ENCODE peak calls at places on chromosomes 3 and 15, in seven cellular contexts. U, B, T, H, L, M and G are unnamed samples.
A peak's percentile ranks its signal among the peaks of the same experiment; 100 is the strongest.

GRCh38 chr3:77414881-77415280 is 375.0 kb downstream of the ROBO2 start:
- DNase-seq in L (no peak), U (no peak), H (no peak), B (no peak), T (no peak), M (no peak), G (no peak)

GRCh38 chr15:32872606-32873291 is 154.9 kb downstream of the GREM1 start:
- DNase-seq in M (no peak), U (peak; percentile 82), H (no peak), B (no peak), T (no peak), L (no peak), G (peak; percentile 93)

GRCh38 chr15:28957606-28958498 is 72.1 kb downstream of the APBA2 start:
- DNase-seq in M (no peak), L (no peak), H (no peak), T (no peak), U (no peak), B (no peak), G (peak; percentile 47)

GRCh38 chr3:185724761-185725160 is 100.1 kb downstream of the IGF2BP2 start:
- DNase-seq in T (no peak), M (no peak), H (no peak), L (no peak), B (no peak), U (peak; percentile 66), G (no peak)

GRCh38 chr15:90266061-90266431 is 574 bp downstream of the NGRN start:
- DNase-seq in M (no peak), H (peak; percentile 40), U (peak; percentile 31), L (no peak), T (no peak), B (no peak), G (peak; percentile 73)

GRCh38 chr15:69574506-69574905 is 121.9 kb downstream of the RPLP1 start:
- DNase-seq in L (no peak), B (no peak), H (no peak), T (no peak), M (no peak), U (no peak), G (no peak)

GRCh38 chr15:58433597-58434333 is 2.0 kb downstream of the LIPC start:
- DNase-seq in U (peak; percentile 78), M (no peak), L (no peak), B (peak; percentile 10), H (no peak), T (no peak), G (no peak)

GRCh38 chr3:49903451-49904424 is at the start of gene MST1R:
- DNase-seq in M (peak; percentile 56), U (peak; percentile 54), B (no peak), T (no peak), H (no peak), L (peak; percentile 17), G (peak; percentile 84)

GRCh38 chr3:18047052-18047451 is 304.6 kb upstream of the TBC1D5 start:
- DNase-seq in H (no peak), L (no peak), T (no peak), M (no peak), U (no peak), B (no peak), G (no peak)

GRCh38 chr3:132783152-132783551 is 60.9 kb upstream of the NPHP3 start:
- DNase-seq in M (no peak), H (no peak), U (peak; percentile 44), L (no peak), B (no peak), T (no peak), G (no peak)

GRCh38 chr3:179806177-179806576 is 153.3 kb downstream of the USP13 start:
- DNase-seq in L (no peak), H (no peak), B (no peak), U (peak; percentile 34), M (no peak), T (no peak), G (no peak)

GRCh38 chr3:42263354-42264346 is 2.3 kb downstream of the CCK start:
- DNase-seq in B (no peak), U (no peak), M (peak; percentile 18), H (no peak), T (no peak), L (no peak), G (no peak)

GRCh38 chr3:112412494-112412893 is 79.5 kb downstream of the CD200 start:
- DNase-seq in H (no peak), U (no peak), T (no peak), M (no peak), B (no peak), L (no peak), G (no peak)

GRCh38 chr3:134311693-134312071 is 61.0 kb upstream of the RYK start:
- DNase-seq in U (no peak), M (no peak), L (no peak), T (no peak), B (no peak), H (no peak), G (no peak)
- H3K27ac ChIP-seq in U (no peak overlapping the region), M (no peak overlapping the region), L (peak overlapping the region; percentile 97), T (no peak overlapping the region), B (no peak overlapping the region), H (peak overlapping the region; percentile 53), G (peak overlapping the region; percentile 84)

DNA sequence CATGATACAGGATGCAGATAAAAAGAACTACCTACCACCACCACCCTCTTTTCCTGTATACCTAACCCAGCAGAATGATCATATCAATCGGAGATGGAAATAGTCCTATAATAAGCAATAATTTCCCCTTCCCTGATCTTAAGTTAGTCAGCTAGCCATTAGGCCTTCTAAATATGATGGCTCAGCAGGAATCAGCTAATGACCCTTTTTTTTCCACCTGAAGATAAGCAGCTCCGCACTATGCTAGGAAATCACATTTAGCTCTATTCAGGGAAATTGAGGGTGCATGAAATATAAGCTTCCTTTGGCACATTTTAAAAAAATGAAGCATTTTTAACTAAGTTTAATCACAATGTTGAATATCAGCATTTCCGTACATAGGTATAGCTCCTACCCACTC is 155.4 kb upstream of the SETMAR start:
- DNase-seq in M (no peak), U (no peak), L (no peak), H (no peak), B (no peak), T (no peak), G (no peak)
- H3K27ac ChIP-seq in M (no peak overlapping the region), U (no peak overlapping the region), L (no peak overlapping the region), H (no peak overlapping the region), B (no peak overlapping the region), T (no peak overlapping the region), G (no peak overlapping the region)

GRCh38 chr3:100780223-100780622 is 70.9 kb downstream of the TFG start:
- DNase-seq in B (no peak), H (no peak), T (no peak), U (no peak), L (no peak), M (no peak), G (no peak)

GRCh38 chr3:100779475-100779874 is 70.2 kb downstream of the TFG start:
- DNase-seq in U (no peak), L (no peak), B (no peak), H (no peak), T (no peak), M (no peak), G (no peak)

GRCh38 chr3:100782359-100782758 is 73.1 kb downstream of the TFG start:
- DNase-seq in U (no peak), H (no peak), M (no peak), T (no peak), B (no peak), L (no peak), G (no peak)

GRCh38 chr3:100782906-100783305 is 73.6 kb downstream of the TFG start:
- DNase-seq in M (no peak), U (peak; percentile 5), H (no peak), B (no peak), T (no peak), L (no peak), G (no peak)

DNA sequence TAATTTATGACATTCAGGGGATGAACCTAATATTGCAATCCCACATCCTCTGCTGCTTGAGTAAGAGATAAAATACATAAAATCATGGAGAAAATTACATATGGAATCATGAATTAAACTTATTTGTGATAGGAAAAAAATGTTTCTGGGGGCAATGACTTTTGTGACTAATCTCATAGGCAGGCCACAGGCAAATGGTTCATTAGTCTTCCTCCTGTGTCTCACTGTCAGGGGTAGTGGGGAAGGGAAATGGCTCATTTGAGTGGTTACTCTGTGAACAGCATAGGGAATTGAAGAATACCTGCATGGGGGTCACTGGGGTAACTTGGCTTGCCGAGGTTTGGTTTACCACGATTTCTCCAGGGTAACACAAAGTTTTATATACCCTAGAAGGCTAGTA is 72.0 kb downstream of the TFG start:
- DNase-seq in T (no peak), L (no peak), H (no peak), U (no peak), M (no peak), B (no peak), G (no peak)
- H3K27ac ChIP-seq in T (no peak overlapping the region), L (no peak overlapping the region), H (no peak overlapping the region), U (no peak overlapping the region), M (no peak overlapping the region), B (no peak overlapping the region), G (no peak overlapping the region)

DNA sequence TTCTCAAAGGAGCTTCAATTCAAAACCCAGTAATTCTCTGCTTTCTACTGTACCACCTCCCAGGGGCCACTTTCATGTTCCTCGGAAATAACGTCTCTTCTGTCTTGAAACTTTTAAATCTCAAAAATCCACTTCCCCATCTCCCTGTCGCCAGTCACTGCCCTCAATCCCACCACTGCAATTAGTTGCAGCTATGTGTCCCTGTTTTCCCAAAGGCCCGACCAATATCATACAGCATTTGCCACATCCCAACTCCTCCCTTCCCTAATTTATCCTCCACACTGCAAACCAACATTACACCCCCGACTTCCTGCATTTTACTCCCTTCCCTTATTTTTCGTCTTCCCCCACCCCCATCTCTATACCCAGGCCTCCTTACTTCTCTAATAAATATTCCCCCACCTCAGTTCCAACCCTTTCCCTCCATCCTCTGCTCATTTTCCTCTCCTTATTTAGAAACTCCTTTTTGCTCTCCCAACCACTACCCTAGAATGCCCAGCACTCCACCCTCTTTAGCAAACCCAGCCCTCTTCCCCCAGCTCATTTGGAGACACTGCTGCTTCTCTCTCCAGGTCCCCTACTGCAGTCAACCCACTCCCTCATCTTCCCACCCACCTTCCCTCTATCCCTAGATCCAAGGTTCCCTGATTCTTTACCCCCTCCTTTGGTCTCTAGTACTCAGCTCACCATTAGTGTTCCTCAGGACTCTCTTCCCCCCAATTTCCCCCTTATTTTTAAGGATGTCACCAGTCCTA is 1.1 kb downstream of the NPTN start:
- DNase-seq in M (no peak), B (no peak), T (peak; percentile 10), L (no peak), U (peak; percentile 72), H (no peak), G (peak; percentile 84)
- H3K27ac ChIP-seq in M (no peak overlapping the region), B (peak overlapping the region; percentile 76), T (no peak overlapping the region), L (peak overlapping the region; percentile 98), U (peak overlapping the region; percentile 96), H (peak overlapping the region; percentile 88), G (peak overlapping the region; percentile 99)